ENCODE peak calls at places on chromosome 22, in nine cellular contexts. Z is B cell, H is Calu3, I is MCF 10A, G is AG10803, S is A549, V is H9, C is brain microvascular endothelial cell, L is mesothelial cell of epicardium. J is an unnamed sample.

GRCh38 chr22:17085277-17086091 is 684 bp downstream of the IL17RA start:
- DNase-seq in G (no peak), S (no peak), Z (peak), C (no peak), L (no peak), I (peak), H (peak), V (no peak), J (no peak)

GRCh38 chr22:17315310-17315709 is 54.0 kb upstream of the CECR2 start:
- DNase-seq in I (no peak), V (no peak), G (no peak), C (no peak), S (no peak), L (no peak), H (no peak), Z (no peak), J (no peak)

GRCh38 chr22:46149493-46149997 is 781 bp upstream of the PPARA start:
- DNase-seq in V (peak), Z (peak), H (peak), L (no peak), C (no peak), G (no peak), I (no peak), S (no peak), J (no peak)

GRCh38 chr22:19108807-19109197 is 13.4 kb downstream of the DGCR2 start:
- DNase-seq in H (no peak), V (no peak), G (no peak), S (no peak), C (no peak), Z (no peak), L (no peak), I (peak), J (no peak)

GRCh38 chr22:19291218-19291579 is 320 bp downstream of the CLTCL1 start:
- DNase-seq in L (peak), S (no peak), C (no peak), H (peak), I (peak), G (peak), V (peak), Z (peak), J (no peak)

GRCh38 chr22:46677323-46678002 is 57.3 kb downstream of the GRAMD4 start:
- DNase-seq in H (no peak), I (no peak), S (no peak), Z (no peak), L (no peak), C (no peak), V (no peak), G (no peak), J (no peak)

GRCh38 chr22:35378547-35379078 is 2.3 kb upstream of the HMOX1 start:
- DNase-seq in V (no peak), S (no peak), L (no peak), G (no peak), Z (no peak), I (no peak), C (no peak), H (no peak), J (no peak)

GRCh38 chr22:36417281-36417686 is 29.5 kb upstream of the MYH9 start:
- DNase-seq in I (peak), H (peak), Z (no peak), L (no peak), G (peak), C (no peak), V (no peak), S (no peak), J (no peak)

GRCh38 chr22:36406139-36406538 is 18.4 kb upstream of the MYH9 start:
- DNase-seq in C (no peak), L (no peak), V (no peak), S (no peak), Z (no peak), I (no peak), H (no peak), G (no peak), J (no peak)

GRCh38 chr22:40509401-40510134 is 127.0 kb downstream of the MRTFA start:
- DNase-seq in C (peak), L (no peak), G (peak), S (peak), V (no peak), Z (no peak), I (peak), H (peak), J (peak)

GRCh38 chr22:27420817-27421361 is 380.7 kb downstream of the MN1 start:
- DNase-seq in S (no peak), L (no peak), G (peak), Z (no peak), C (peak), H (peak), I (peak), V (no peak), J (peak)

GRCh38 chr22:36088292-36088691 is 59.7 kb upstream of the RBFOX2 start:
- DNase-seq in H (no peak), I (no peak), G (no peak), C (no peak), S (no peak), V (no peak), L (no peak), Z (no peak), J (no peak)

GRCh38 chr22:35172452-35172851 is 84.8 kb upstream of the HMGXB4 start:
- DNase-seq in C (no peak), Z (no peak), I (no peak), L (no peak), H (no peak), V (no peak), S (no peak), G (no peak), J (no peak)

GRCh38 chr22:24485608-24486007 is 9.5 kb upstream of the UPB1 start:
- DNase-seq in G (no peak), Z (peak), I (no peak), L (no peak), C (no peak), S (peak), H (no peak), V (no peak), J (no peak)
- TF ChIP-seq CTCF in G (no peak), Z (peak), I (no peak), L (no peak), C (peak), S (peak), H (no peak), V (peak), J (no peak)

DNA sequence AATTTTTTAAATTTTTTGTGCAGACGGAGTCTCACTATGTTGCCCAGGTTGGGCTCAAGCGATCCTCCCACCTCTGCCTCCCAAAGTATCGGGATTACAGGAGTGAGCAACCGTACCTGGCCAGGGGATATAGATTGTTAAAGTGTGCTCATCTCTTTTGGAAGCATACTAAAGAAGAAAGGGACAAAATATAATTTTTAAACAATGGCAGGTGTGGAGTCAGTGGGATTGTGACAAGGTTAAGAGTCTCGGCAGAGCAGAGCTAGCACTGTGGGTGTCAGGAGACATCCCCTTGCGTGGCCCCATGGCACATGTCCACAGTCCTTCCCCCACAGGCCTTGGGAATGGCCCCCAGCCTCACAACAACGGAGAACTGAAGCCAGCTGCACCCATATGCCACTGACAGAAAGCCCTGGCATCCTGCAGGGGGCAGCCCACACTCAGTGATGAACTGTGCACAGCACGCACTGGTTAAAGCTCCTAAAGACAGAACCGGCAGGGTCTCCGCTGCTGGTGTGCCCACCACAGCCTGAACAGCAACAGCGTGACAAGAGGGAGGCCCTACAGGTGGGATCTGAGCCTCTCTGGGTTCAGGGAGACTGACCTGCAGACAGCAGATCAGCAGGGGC is 29.9 kb downstream of the SERPIND1 start:
- DNase-seq in I (peak), C (peak), L (peak), G (peak), Z (peak), H (peak), S (peak), V (peak), J (no peak)
- TF ChIP-seq CTCF in I (peak), C (peak), L (no peak), G (peak), Z (peak), H (peak), S (peak), V (peak), J (peak)

DNA sequence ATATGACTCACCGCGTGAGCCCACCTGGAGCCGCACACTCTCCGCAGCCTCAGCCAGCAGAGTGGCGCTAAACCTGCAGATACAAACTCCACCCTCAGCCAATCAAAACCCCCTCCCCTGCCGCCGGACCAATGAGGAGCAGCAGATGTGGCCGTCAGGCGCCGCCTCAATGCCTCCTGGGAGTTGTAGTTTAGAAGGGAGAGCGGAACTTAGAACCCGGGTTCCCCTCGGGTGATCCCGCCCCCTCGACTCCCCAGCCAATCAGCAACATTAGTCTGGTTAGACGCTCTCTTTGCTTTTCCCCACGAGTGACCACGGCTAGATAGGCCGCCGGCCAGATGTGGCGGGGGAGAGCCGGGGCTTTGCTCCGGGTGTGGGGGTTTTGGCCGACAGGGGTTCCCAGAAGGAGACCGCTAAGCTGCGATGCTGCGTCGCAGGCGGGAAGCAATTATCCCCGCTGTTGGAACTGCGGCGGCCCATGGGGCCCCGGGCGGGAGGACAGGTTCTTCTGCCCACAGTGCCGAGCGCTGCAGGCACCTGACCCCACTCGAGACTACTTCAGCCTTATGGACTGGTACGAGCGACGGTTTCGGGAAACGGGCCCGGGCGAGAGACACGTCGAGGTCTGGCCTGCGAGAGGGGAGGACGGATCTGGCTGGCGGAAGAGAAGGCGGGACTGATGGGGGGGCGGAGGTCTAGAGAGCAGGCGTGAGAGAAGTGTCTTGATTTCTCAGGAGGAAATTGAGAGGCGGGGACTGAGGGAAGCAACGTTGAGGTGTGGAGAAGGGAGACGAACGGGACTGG is at the start of the genes CHEK2 and HSCB:
- DNase-seq in L (peak), S (peak), H (peak), G (peak), Z (peak), C (peak), V (peak), I (peak), J (peak)
- TF ChIP-seq CTCF in L (no peak), S (no peak), H (no peak), G (no peak), Z (no peak), C (no peak), V (no peak), I (no peak), J (peak)

DNA sequence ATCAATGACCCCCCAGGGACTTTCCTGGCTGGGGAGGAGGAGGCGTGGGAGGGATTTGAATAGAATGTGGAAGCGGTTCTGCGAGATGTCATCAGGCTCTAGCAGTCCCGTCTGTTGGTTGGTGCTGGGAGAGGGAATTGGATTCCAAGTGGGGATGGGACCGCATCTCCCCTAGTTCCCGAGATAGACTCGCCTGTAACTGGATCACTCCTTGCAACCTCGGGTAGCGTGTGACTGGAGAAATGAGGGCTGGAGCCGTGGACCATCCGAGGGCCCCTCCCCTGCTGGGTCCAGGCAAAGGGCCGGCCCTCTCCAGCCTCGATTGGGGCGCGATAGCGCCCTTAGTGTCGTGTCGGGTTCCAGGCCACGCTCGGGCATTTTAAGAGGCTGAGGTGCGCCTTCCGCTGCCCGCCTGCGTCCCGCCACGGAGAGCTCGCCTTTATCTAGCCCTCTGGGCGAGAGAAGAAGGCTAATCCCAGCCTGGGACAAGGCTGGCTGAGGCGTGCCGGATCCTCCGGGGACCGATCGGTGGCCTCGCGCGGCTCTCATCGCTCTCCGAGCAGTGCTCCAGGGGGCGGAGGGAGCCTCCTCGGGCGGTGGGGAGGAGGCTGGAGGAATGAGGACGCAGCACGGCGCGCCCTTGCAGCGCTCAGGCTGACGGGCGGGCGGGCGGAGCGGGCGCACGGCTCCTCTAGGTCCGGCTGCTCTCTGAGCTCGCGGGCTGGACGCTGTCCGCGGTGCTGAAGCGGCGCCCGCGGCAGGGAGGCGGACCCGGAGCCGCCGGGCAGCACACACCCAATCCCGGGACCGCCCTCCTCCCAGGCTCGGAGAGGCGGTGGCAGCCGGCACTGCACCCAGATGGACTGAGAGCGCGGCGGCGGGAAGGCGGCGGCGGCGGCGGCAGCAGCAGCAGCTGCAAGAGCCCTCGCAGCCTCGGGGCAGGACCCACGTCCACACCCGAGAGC is 107.8 kb downstream of the OSBP2 start:
- DNase-seq in L (peak), S (peak), G (peak), V (peak), I (peak), Z (peak), C (peak), H (peak), J (peak)
- TF ChIP-seq CTCF in L (no peak), S (no peak), G (no peak), V (peak), I (no peak), Z (no peak), C (peak), H (no peak), J (peak)

GRCh38 chr22:29202231-29203192 is 3.2 kb upstream of the EMID1 start:
- DNase-seq in S (peak), I (peak), Z (peak), L (no peak), V (peak), C (peak), G (peak), H (peak), J (no peak)
- TF ChIP-seq CTCF in S (peak), I (peak), Z (peak), L (no peak), V (peak), C (peak), G (peak), H (peak), J (peak)

GRCh38 chr22:48185656-48186055 is 1423.2 kb downstream of the TBC1D22A start:
- DNase-seq in H (no peak), C (no peak), I (no peak), V (peak), L (no peak), G (no peak), S (no peak), Z (no peak), J (no peak)
- TF ChIP-seq CTCF in H (no peak), C (no peak), I (no peak), V (no peak), L (no peak), G (no peak), S (no peak), Z (no peak), J (no peak)

DNA sequence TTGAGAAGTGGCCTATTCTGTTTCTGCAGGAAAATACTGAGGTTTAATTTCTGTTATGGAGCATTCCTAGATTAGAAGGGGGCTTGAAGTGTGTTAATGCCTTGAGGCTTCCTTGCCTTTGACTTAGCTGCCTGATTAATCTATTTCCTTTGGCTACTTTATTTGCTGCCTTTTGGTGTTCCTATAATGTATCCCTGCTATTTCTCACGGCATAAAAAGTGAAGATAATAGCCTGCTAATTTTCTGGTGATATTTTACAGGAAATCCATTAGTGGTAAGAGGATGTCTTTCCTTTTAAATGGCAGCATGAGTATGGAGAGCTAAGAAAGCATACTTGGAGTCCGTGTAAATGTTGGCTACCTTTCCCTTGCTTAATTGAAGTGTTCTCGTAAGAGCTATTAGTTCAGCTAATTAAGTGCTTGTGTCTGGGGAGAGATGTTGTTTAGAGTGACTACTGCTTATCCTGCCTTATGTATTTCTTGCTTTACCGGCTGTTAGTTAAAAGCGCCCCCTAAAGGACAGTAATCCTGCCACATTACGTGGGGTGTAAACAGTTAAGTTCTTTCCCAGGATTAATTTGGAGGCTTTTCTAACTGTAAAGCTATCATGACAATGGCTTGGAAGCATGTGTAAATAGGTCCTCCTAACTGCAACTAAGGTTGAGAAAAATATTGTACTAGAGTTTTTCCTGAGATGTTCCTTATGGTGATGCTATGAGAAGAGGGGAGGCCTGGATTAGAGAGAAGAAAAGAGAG is 45.6 kb downstream of the ZNF280B start:
- DNase-seq in H (no peak), L (no peak), C (no peak), V (no peak), Z (no peak), S (peak), G (no peak), I (peak), J (no peak)
- TF ChIP-seq CTCF in H (no peak), L (no peak), C (peak), V (peak), Z (no peak), S (peak), G (peak), I (peak), J (no peak)

GRCh38 chr22:37425369-37425768 is 1.9 kb downstream of the ELFN2 start:
- DNase-seq in S (no peak), G (no peak), Z (no peak), H (no peak), V (no peak), I (no peak), C (no peak), L (no peak), J (no peak)

GRCh38 chr22:37426532-37427127 is 649 bp downstream of the ELFN2 start:
- DNase-seq in S (no peak), C (no peak), H (no peak), I (no peak), Z (no peak), L (no peak), G (no peak), V (no peak), J (no peak)

GRCh38 chr22:37427128-37427710 is at the start of gene ELFN2:
- DNase-seq in C (no peak), H (peak), V (no peak), G (peak), Z (peak), I (no peak), S (no peak), L (peak), J (no peak)

GRCh38 chr22:37427711-37428635 is 694 bp upstream of the ELFN2 start:
- DNase-seq in L (no peak), S (no peak), H (no peak), I (no peak), G (no peak), Z (no peak), C (no peak), V (no peak), J (no peak)

GRCh38 chr22:37425800-37426531 is 1.3 kb downstream of the ELFN2 start:
- DNase-seq in H (no peak), Z (no peak), I (no peak), G (peak), V (peak), L (no peak), S (peak), C (no peak), J (no peak)
- TF ChIP-seq CTCF in H (no peak), Z (no peak), I (no peak), G (no peak), V (no peak), L (no peak), S (no peak), C (no peak), J (no peak)

DNA sequence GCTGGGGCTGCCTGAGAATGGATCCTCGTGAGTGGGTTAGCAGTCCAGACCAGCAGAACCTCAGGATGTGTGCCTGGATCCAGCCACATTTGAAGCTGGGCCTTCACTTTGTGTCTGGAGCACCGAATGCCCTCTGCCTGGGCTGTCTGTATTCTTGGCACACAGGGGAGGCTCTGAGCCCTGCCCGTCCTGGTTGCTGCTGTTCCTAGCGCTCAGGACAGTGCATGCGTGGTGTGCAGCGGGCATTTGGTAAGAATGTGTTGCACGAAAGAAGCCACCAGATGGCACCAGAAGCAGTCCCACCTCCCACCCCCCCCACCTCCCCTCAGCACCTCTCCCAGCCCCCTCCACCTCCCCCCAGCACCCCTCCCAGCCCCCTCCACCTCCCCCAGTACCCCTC is 4.1 kb upstream of the MAPK11 start:
- DNase-seq in V (no peak), S (peak), C (peak), G (peak), Z (peak), L (no peak), I (peak), H (peak), J (no peak)
- TF ChIP-seq CTCF in V (peak), S (peak), C (peak), G (peak), Z (peak), L (no peak), I (peak), H (peak), J (peak)

J was measured in AG04449.